ENCODE peak calls at places on chromosomes 5 and 9, in four cellular contexts. Z is endodermal cell; I is CD8-positive, alpha-beta T cell; M is heart right ventricle. C is an unnamed sample.

GRCh38 chr5:71986101-71986500 is 121.2 kb upstream of the MAP1B start:
- DNase-seq in Z (no peak), I (no peak), M (no peak), C (no peak)

GRCh38 chr5:24644757-24645156 is at the start of gene CDH10:
- DNase-seq in Z (peak), I (no peak), M (no peak), C (peak)

GRCh38 chr9:76624381-76625048 is 139.7 kb upstream of the PCA3 start:
- DNase-seq in Z (no peak), I (no peak), M (no peak), C (no peak)

GRCh38 chr5:9148242-9148641 is 397.6 kb downstream of the SEMA5A start:
- DNase-seq in Z (no peak), I (no peak), M (no peak), C (no peak)

GRCh38 chr5:58462623-58463230 is 2.8 kb upstream of the PLK2 start:
- DNase-seq in Z (no peak), I (peak), M (no peak), C (peak)

GRCh38 chr5:34923694-34924461 is 5.5 kb upstream of the DNAJC21 start:
- DNase-seq in Z (no peak), I (no peak), M (no peak), C (no peak)

GRCh38 chr5:79076819-79077218 is 7.3 kb downstream of the BHMT2 start:
- DNase-seq in Z (no peak), I (no peak), M (no peak), C (no peak)

GRCh38 chr5:141963706-141964105 is 5.2 kb upstream of the RNF14 start:
- DNase-seq in Z (no peak), I (no peak), M (no peak), C (no peak)

GRCh38 chr5:99543841-99544240 is 615.0 kb upstream of the CHD1 start:
- DNase-seq in Z (no peak), I (no peak), M (no peak), C (no peak)

GRCh38 chr5:150640311-150641005 is at the start of gene SYNPO:
- DNase-seq in Z (no peak), I (no peak), M (peak), C (no peak)

GRCh38 chr9:95383198-95383673 is 65.7 kb upstream of the FANCC start:
- DNase-seq in Z (peak), I (no peak), M (no peak), C (no peak)

GRCh38 chr9:95623614-95624013 is 106.8 kb upstream of the PTCH1 start:
- DNase-seq in Z (no peak), I (no peak), M (no peak), C (no peak)

GRCh38 chr5:20654746-20655145 is 666.7 kb upstream of the CDH18 start:
- DNase-seq in Z (no peak), I (no peak), M (no peak), C (no peak)

GRCh38 chr5:180785151-180785781 is 17.3 kb downstream of the MGAT1 start:
- DNase-seq in Z (no peak), I (no peak), M (no peak), C (peak)

GRCh38 chr5:139636207-139636792 is 11.8 kb upstream of the CXXC5 start:
- DNase-seq in Z (peak), I (peak), M (no peak), C (peak)
- H3K4me3 ChIP-seq in Z (peak), I (peak), M (no peak), C (no peak)

DNA sequence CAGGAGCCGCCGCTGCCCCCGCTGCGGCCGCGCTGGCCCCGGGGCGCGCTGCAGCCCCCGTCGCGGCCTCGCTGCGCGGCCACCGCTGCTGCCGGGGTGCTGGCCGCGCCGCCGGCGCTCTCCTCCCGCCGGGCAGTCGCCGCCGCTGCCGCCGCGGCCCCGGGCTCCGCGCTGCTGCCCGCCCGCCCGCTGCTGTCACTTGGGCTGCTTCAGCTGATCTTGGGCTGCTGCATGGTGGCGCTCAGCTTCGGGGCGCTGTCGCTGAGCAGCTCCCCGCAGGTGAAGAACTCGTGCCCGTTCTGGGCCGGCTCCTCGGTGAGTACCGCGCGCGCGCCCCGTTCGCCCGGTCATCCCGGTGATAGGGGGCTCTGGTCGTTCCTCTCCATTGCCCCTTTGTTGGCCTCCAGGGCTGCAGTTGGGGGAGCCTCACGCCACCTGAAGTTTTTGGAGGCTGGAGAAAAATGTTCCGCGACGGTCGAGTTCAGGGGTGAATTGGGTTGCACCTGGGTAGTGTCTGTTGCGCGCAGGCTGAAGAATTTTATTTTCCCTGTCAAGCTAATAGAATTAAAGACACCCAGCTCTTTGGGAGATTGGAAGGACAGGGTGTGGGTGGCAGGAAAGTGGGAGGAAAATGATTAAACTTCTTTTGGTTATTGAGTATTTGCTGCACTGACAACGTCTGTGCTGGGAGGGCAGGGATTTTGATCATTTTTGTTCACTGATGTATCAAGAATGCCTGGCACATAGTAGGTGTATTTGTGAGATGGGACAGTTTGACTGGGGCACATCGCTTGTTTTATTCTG is 596 bp downstream of the ENTREP1 start:
- DNase-seq in Z (peak), I (no peak), M (peak), C (peak)
- H3K4me3 ChIP-seq in Z (peak), I (no peak), M (peak), C (peak)

GRCh38 chr5:138677782-138678181 is 75.4 kb upstream of the CTNNA1 start:
- DNase-seq in Z (no peak), I (no peak), M (no peak), C (no peak)
- H3K4me3 ChIP-seq in Z (no peak), I (no peak), M (no peak), C (no peak)

GRCh38 chr9:127794001-127794791 is 8.4 kb downstream of the CDK9 start:
- DNase-seq in Z (no peak), I (no peak), M (no peak), C (peak)

GRCh38 chr9:127793093-127793708 is 7.4 kb downstream of the CDK9 start:
- DNase-seq in Z (no peak), I (no peak), M (no peak), C (peak)

GRCh38 chr9:127792417-127793031 is 6.7 kb downstream of the CDK9 start:
- DNase-seq in Z (no peak), I (no peak), M (no peak), C (peak)

GRCh38 chr9:127796225-127796813 is 6.4 kb upstream of the FPGS start:
- DNase-seq in Z (no peak), I (no peak), M (no peak), C (no peak)

GRCh38 chr9:127796899-127797370 is 5.7 kb upstream of the FPGS start:
- DNase-seq in Z (no peak), I (no peak), M (no peak), C (no peak)
- H3K4me3 ChIP-seq in Z (no peak), I (peak), M (no peak), C (no peak)

DNA sequence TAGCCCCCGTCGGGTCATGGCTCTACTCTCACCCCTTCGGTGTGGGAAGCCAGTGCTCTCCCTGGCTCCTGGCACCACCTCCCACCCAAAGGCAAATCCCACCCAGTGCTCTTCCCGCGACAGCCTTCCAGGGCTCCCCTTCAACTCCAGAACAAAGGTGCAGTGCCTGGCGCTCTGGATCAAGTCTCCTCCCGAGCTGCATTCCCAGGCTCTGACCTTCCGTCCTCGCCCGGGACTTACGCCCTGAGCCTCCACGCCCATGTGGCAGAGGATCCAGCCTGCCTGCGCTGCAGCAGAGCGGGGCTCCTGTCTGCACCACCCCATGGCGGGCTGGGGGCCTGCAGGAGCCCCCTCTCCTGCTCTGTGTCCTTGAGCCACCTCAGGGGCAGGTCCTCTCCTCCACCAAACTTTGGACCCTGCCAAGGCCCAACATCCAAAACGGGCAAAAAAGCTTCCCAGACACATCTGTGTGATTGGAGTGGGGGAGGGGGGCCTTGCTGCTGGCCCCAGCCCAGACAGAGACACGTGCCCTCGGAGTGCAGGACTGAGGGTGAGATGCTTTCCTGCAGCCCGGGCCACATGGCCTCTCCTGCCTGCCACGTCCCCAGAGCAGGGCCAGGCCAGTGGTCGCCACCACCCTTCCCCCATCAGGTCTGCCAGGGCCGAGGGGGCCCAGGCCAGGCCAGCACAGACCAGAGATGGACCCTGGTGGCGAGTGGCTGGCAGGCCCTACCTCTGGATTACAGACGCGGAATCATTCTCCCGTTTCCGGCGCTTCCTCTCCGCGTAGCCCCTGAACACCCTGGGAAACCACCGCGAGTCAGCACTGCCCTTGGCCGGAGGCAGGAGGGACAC is 4.4 kb downstream of the NSMF start:
- DNase-seq in Z (peak), I (no peak), M (no peak), C (peak)
- H3K4me3 ChIP-seq in Z (no peak), I (no peak), M (peak), C (peak)

GRCh38 chr5:96017951-96018350 is 56.3 kb upstream of the ELL2 start:
- DNase-seq in Z (no peak), I (no peak), M (no peak), C (no peak)

GRCh38 chr5:96024683-96025475 is 63.2 kb upstream of the ELL2 start:
- DNase-seq in Z (no peak), I (no peak), M (no peak), C (no peak)

GRCh38 chr5:96023518-96023917 is 61.9 kb upstream of the ELL2 start:
- DNase-seq in Z (no peak), I (no peak), M (no peak), C (no peak)

GRCh38 chr5:96026334-96027065 is 64.8 kb upstream of the ELL2 start:
- DNase-seq in Z (no peak), I (no peak), M (no peak), C (no peak)

DNA sequence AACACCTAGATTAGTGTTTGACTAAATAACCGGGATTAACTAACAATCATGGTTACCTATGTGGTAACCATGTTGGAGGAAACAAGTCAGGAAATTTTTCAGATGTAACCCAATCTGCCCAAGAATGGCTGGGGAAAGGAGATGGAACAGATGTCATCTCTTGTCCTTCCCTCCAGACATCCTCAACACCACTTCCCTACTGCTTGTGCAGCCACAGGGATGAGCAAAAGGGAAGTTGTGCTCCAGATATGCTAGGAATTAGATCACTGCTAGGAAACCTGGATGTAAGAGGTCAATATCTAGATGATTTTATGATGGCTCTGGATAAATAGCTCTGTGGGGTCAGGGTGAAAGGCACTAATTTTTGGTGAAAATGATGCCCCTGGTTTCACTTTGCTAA is 61.3 kb upstream of the ELL2 start:
- DNase-seq in Z (no peak), I (no peak), M (no peak), C (no peak)
- H3K4me3 ChIP-seq in Z (peak), I (no peak), M (no peak), C (no peak)

GRCh38 chr5:95285406-95285761 is 490 bp upstream of the MCTP1 start:
- DNase-seq in Z (no peak), I (no peak), M (no peak), C (no peak)
- H3K4me3 ChIP-seq in Z (peak), I (no peak), M (peak), C (peak)

GRCh38 chr5:126914813-126915436 is 115.4 kb downstream of the MARCHF3 start:
- DNase-seq in Z (no peak), I (no peak), M (no peak), C (no peak)

GRCh38 chr5:126915496-126915895 is 114.9 kb downstream of the MARCHF3 start:
- DNase-seq in Z (no peak), I (no peak), M (no peak), C (no peak)

GRCh38 chr5:126912607-126913006 is 117.8 kb downstream of the MARCHF3 start:
- DNase-seq in Z (no peak), I (no peak), M (no peak), C (no peak)

GRCh38 chr5:126913316-126913715 is 117.0 kb downstream of the MARCHF3 start:
- DNase-seq in Z (no peak), I (no peak), M (no peak), C (no peak)

DNA sequence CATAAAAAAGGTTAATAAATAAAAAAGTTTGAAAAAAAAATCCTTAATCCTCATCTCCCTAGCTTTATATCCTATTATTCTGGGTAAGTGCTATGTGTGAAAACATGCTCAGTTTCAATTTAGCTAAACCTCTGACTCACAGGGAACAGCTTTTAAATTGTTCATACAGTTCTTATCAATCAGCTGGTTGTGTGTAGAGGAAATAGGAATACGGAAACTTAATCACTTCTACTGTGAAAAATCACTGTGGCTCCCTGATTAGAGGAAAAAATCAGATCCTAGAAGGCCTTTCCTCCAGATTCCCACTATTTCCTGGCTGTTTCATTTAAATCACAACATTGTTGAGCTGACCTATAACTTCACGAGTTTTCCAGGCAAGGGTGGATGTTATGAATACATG is 120.5 kb downstream of the MARCHF3 start:
- DNase-seq in Z (no peak), I (no peak), M (no peak), C (no peak)
- H3K4me3 ChIP-seq in Z (peak), I (no peak), M (no peak), C (no peak)

DNA sequence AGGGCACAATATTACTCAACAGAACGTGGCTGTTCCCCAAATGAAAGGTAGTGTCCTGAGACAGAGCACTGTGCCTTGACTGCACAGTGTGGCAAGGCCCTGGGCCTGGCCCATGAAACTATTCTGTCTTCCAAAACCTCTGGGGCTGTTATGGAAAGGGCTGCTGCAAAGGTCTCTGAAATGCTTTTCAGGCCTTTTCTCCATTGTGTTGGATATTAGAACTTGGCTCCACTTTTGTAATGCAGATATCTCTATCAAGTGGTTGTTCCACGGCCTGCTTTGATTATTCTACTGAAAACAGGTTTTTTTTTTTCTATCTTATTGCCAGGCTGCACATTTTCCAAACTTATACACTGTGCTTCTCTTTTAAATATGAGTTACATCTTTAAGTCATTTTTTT is 777.5 kb upstream of the TYRP1 start:
- DNase-seq in Z (no peak), I (no peak), M (no peak), C (peak)
- H3K4me3 ChIP-seq in Z (no peak), I (no peak), M (no peak), C (no peak)

C was measured in H7.